ENCODE peak calls at places on chromosome 20, in five cellular contexts. C is heart right ventricle; K is neuronal stem cell; L is aorta; G is CD8-positive, alpha-beta T cell. T is an unnamed sample.

GRCh38 chr20:10466325-10466724 is 31.2 kb downstream of the SLX4IP start:
- DNase-seq in L (no peak), C (no peak), G (no peak), K (peak), T (no peak)

GRCh38 chr20:51327251-51327841 is 215.2 kb downstream of the NFATC2 start:
- DNase-seq in K (no peak), C (no peak), G (no peak), L (no peak), T (no peak)

GRCh38 chr20:62678553-62678952 is 30.1 kb upstream of the NTSR1 start:
- DNase-seq in L (no peak), C (no peak), G (no peak), K (no peak), T (no peak)

GRCh38 chr20:17816804-17817590 is 117.2 kb downstream of the BANF2 start:
- DNase-seq in K (no peak), C (no peak), L (no peak), G (no peak), T (no peak)

GRCh38 chr20:40687384-40688128 is 1.5 kb downstream of the MAFB start:
- DNase-seq in G (no peak), C (peak), K (peak), L (peak), T (no peak)

GRCh38 chr20:51750037-51750769 is 18.0 kb downstream of the ATP9A start:
- DNase-seq in G (no peak), L (peak), K (no peak), C (peak), T (peak)

GRCh38 chr20:51650685-51651134 is 108.2 kb upstream of the NFATC2 start:
- DNase-seq in K (no peak), L (no peak), G (no peak), C (no peak), T (no peak)

GRCh38 chr20:48791666-48792071 is 36.1 kb downstream of the PREX1 start:
- DNase-seq in K (no peak), C (no peak), G (no peak), L (peak), T (no peak)

GRCh38 chr20:33277471-33278441 is 5.3 kb upstream of the BPIFB1 start:
- DNase-seq in L (peak), C (no peak), K (no peak), G (no peak), T (no peak)

GRCh38 chr20:41631826-41632225 is 13.6 kb upstream of the CHD6 start:
- DNase-seq in L (peak), K (no peak), C (peak), G (no peak), T (no peak)

GRCh38 chr20:42082611-42083010 is 464.4 kb upstream of the CHD6 start:
- DNase-seq in L (no peak), C (no peak), G (no peak), K (no peak), T (no peak)

GRCh38 chr20:39676857-39677351 is 714.8 kb downstream of the DHX35 start:
- DNase-seq in L (no peak), K (no peak), G (no peak), C (no peak), T (no peak)

GRCh38 chr20:15759546-15760216 is 813.6 kb downstream of the KIF16B start:
- DNase-seq in K (no peak), L (no peak), G (no peak), C (no peak), T (peak)

GRCh38 chr20:8946036-8946926 is 122.6 kb upstream of the PLCB4 start:
- DNase-seq in L (no peak), G (no peak), K (no peak), C (no peak), T (no peak)
- H3K27ac ChIP-seq in L (no peak), G (no peak), K (no peak), C (peak), T (no peak)

GRCh38 chr20:35641743-35642142 is 23.0 kb downstream of the CPNE1 start:
- DNase-seq in G (no peak), K (no peak), L (no peak), C (no peak), T (no peak)

GRCh38 chr20:35640724-35641123 is 24.0 kb downstream of the CPNE1 start:
- DNase-seq in L (no peak), C (no peak), K (no peak), G (no peak), T (no peak)

GRCh38 chr20:35635652-35636051 is 20.0 kb downstream of the SPAG4 start:
- DNase-seq in L (no peak), G (no peak), C (no peak), K (no peak), T (no peak)

GRCh38 chr20:35636095-35636494 is 20.5 kb downstream of the SPAG4 start:
- DNase-seq in G (no peak), C (no peak), L (no peak), K (no peak), T (no peak)

GRCh38 chr20:35637266-35637665 is 21.6 kb downstream of the SPAG4 start:
- DNase-seq in G (no peak), C (no peak), L (no peak), K (no peak), T (no peak)
- H3K27ac ChIP-seq in G (no peak), C (no peak), L (no peak), K (no peak), T (no peak)

DNA sequence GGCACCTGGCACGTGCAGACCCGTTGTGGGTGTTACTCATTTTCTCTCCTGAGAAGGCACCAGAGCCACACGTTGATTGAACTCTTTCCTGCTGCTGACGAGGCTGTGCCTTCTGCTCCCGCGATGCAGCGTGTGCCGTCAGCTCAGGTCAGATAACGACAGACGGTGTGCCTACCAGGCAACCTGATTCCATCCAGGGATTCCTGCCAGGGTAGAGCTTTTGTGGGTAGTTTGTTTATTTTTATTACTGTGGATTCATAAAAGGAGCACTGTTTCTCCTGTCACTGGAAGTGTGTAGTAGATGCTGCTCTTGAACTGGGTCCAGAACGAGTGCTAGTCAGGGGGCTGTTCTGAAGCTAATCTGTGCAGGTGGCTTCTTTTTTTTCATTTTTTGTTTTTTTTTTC is 20.7 kb downstream of the PRPF6 start:
- DNase-seq in K (no peak), G (no peak), C (no peak), L (no peak), T (no peak)
- H3K27ac ChIP-seq in K (no peak), G (no peak), C (no peak), L (no peak), T (no peak)

GRCh38 chr20:44172572-44172950 is 14.4 kb downstream of the JPH2 start:
- DNase-seq in C (no peak), K (no peak), G (no peak), L (no peak), T (no peak)

GRCh38 chr20:44173116-44173515 is 13.9 kb downstream of the JPH2 start:
- DNase-seq in K (no peak), L (no peak), G (no peak), C (no peak), T (no peak)

GRCh38 chr20:44173846-44174245 is 13.1 kb downstream of the JPH2 start:
- DNase-seq in L (no peak), C (no peak), G (no peak), K (no peak), T (no peak)

GRCh38 chr20:44176833-44177533 is 10.0 kb downstream of the JPH2 start:
- DNase-seq in K (no peak), G (no peak), L (no peak), C (no peak), T (no peak)

DNA sequence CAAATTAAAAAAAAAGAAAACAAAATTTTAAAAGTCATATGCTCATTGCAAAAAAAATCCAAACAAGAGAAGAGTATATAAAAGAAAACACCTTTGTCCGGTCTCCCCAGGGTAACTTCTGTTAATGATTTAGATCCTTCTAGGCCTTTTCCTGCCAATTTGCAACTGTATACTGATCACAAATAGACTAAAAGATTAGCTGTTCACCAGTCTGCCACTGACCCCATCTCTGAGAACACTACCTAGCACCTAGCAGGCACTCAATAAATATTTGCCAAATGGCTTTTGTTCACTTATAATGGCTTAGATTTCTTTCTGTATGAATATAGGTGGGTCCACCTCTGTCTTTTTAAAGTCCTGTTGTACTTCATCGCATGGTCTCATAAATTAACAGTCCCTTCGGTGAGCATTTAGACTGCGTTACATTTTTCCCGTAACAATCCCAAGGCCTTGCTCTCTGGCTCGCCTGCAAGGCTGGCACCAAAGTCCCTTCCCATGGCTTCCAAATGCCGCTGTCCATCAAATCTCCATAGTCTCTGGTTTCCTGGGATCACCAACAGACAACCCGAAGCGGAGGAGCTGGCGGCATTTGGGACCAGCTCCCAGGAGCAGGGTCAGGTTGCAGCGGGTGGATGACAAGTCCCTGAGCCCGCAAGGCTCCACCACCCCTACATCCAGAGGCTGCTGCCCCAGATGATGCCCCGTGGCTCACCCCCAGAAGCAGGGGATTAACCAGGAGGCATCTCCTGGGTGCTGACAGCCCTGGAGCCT is 11.8 kb downstream of the JPH2 start:
- DNase-seq in G (no peak), K (no peak), L (no peak), C (peak), T (no peak)
- H3K27ac ChIP-seq in G (no peak), K (no peak), L (peak), C (peak), T (no peak)

DNA sequence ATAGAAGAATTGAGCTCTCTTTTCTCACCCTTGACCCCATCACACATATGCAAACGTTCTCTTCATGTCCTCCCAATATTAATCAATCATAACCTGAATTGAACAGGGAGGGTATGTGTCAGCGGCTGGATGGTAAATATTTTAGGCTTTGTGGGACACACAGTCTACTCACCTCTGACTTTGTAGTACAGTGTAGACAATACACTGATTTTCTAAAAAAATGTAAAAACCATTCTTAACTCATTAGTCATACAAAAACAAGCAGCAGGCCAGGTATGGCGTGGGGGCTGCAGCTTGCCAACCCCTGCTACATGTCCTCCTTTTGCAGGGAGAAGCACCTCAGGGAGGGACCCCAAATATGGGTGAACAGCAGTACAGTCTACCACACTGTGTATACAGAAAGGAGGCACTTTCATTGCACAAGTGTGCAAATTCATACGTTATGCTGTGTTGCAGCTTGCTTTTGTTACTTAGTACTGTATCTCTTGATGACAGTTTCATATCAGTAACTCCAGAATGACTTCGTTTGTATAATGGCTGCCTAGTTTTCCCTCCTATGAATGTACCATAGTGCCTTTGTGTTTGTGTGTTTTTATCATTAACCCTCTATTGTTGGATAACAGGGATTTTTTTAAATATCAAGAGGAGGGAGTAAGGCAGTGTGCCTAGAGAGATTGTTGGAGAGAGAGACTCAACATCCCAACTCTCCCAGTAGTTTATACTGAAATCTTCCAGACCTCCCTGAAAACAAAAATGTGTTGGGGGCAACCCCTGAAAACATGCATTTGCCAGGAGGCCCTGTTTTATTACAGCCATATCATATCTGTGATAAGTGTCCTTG is 214.3 kb downstream of the ZMYND8 start:
- DNase-seq in C (no peak), L (no peak), G (no peak), K (no peak), T (no peak)
- H3K27ac ChIP-seq in C (no peak), L (no peak), G (no peak), K (no peak), T (no peak)

GRCh38 chr20:54214566-54214965 is 6.7 kb downstream of the PFDN4 start:
- DNase-seq in G (no peak), K (no peak), L (no peak), C (no peak), T (no peak)
- H3K27ac ChIP-seq in G (no peak), K (no peak), L (no peak), C (peak), T (no peak)

DNA sequence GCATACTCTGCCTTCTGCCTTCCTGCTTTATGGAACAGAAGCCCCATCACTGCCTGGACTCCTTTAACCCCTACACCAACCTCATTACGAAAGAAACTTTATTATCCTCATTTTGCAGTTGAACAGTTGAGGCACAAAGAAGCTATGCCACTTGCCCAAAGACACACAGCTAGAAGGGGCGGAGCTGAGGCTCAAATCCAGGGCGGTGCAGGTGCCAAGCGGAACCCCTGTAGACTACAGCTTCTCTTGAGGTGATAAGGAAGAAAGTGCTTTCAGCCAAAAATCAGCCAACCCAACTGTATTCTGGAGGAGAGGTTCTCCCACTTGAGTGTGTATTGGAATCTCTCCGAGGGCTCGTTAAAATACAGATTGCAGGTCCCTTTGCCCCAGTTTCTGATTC is 90.5 kb downstream of the PRND start:
- DNase-seq in G (peak), K (no peak), L (no peak), C (no peak), T (no peak)
- H3K27ac ChIP-seq in G (peak), K (no peak), L (no peak), C (peak), T (peak)

DNA sequence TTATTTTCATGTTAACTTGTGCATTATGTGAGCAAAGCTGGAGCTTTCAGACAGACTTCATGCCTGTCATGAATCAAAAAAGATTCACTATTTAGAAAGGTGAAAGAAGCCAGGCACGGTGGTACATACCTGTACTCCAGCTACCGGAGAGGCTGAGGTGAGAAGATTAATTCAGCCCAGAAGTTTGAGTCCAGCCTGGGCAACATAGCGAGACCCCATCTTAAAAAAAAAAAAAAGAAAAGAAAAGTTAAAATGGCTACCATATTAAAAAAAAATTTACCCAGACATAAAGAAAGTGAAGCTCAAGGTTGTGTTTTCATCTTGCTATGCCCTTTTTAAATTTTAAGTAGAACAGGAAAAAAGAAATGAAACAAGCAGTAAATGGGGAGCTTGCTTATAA is 889 bp downstream of the CASS4 start:
- DNase-seq in C (no peak), G (no peak), L (no peak), K (no peak), T (no peak)
- H3K27ac ChIP-seq in C (peak), G (peak), L (no peak), K (no peak), T (peak)